ENCODE peak calls at places on chromosomes 2 and 18, in eight cellular contexts. One of them, this sample, is unnamed.

GRCh38 chr2:67650292-67651133 is 253.4 kb downstream of the ETAA1 start:
- DNase-seq in GM13976: peak
- DNase-seq in CD4-positive, CD25-positive, alpha-beta regulatory T cell: peak
- DNase-seq in HCT116: peak
- DNase-seq in mesenteric fat pad: no peak
- DNase-seq in NCI-H2029 treated with DMSO at 0.1 percent for 48 hours: no peak
- DNase-seq in germinal center: no peak
- DNase-seq in WTC11: peak
- DNase-seq in this sample: no peak

GRCh38 chr2:235495373-235496238 is 1.8 kb downstream of the AGAP1 start:
- DNase-seq in GM13976: no peak
- DNase-seq in CD4-positive, CD25-positive, alpha-beta regulatory T cell: no peak
- DNase-seq in HCT116: no peak
- DNase-seq in mesenteric fat pad: no peak
- DNase-seq in NCI-H2029 treated with DMSO at 0.1 percent for 48 hours: no peak
- DNase-seq in germinal center: no peak
- DNase-seq in WTC11: no peak
- DNase-seq in this sample: peak

GRCh38 chr18:28086530-28087172 is 90.3 kb downstream of the CDH2 start:
- DNase-seq in GM13976: no peak
- DNase-seq in CD4-positive, CD25-positive, alpha-beta regulatory T cell: no peak
- DNase-seq in HCT116: no peak
- DNase-seq in mesenteric fat pad: no peak
- DNase-seq in NCI-H2029 treated with DMSO at 0.1 percent for 48 hours: no peak
- DNase-seq in germinal center: no peak
- DNase-seq in WTC11: no peak
- DNase-seq in this sample: no peak

GRCh38 chr2:95046371-95047112 is 21.0 kb downstream of the MAL start:
- DNase-seq in GM13976: no peak
- DNase-seq in CD4-positive, CD25-positive, alpha-beta regulatory T cell: no peak
- DNase-seq in HCT116: no peak
- DNase-seq in mesenteric fat pad: no peak
- DNase-seq in NCI-H2029 treated with DMSO at 0.1 percent for 48 hours: no peak
- DNase-seq in germinal center: no peak
- DNase-seq in WTC11: no peak
- DNase-seq in this sample: no peak

GRCh38 chr18:55239764-55240163 is 280.5 kb upstream of the CCDC68 start:
- DNase-seq in GM13976: no peak
- DNase-seq in CD4-positive, CD25-positive, alpha-beta regulatory T cell: no peak
- DNase-seq in HCT116: no peak
- DNase-seq in mesenteric fat pad: no peak
- DNase-seq in NCI-H2029 treated with DMSO at 0.1 percent for 48 hours: peak
- DNase-seq in germinal center: no peak
- DNase-seq in WTC11: no peak
- DNase-seq in this sample: no peak

GRCh38 chr2:9417725-9418124 is 5.6 kb downstream of the ITGB1BP1 start:
- DNase-seq in GM13976: no peak
- DNase-seq in CD4-positive, CD25-positive, alpha-beta regulatory T cell: no peak
- DNase-seq in HCT116: no peak
- DNase-seq in mesenteric fat pad: no peak
- DNase-seq in NCI-H2029 treated with DMSO at 0.1 percent for 48 hours: peak
- DNase-seq in germinal center: no peak
- DNase-seq in WTC11: no peak
- DNase-seq in this sample: no peak

GRCh38 chr2:23988371-23988770 is 21.5 kb upstream of the MFSD2B start:
- DNase-seq in GM13976: peak
- DNase-seq in CD4-positive, CD25-positive, alpha-beta regulatory T cell: peak
- DNase-seq in HCT116: no peak
- DNase-seq in mesenteric fat pad: no peak
- DNase-seq in NCI-H2029 treated with DMSO at 0.1 percent for 48 hours: no peak
- DNase-seq in germinal center: no peak
- DNase-seq in WTC11: no peak
- DNase-seq in this sample: peak

GRCh38 chr2:150485871-150486538 is 1.5 kb downstream of the RND3 start:
- DNase-seq in GM13976: peak
- DNase-seq in CD4-positive, CD25-positive, alpha-beta regulatory T cell: no peak
- DNase-seq in HCT116: peak
- DNase-seq in mesenteric fat pad: peak
- DNase-seq in NCI-H2029 treated with DMSO at 0.1 percent for 48 hours: no peak
- DNase-seq in germinal center: no peak
- DNase-seq in WTC11: peak
- DNase-seq in this sample: peak

GRCh38 chr2:167972020-167972419 is 275.4 kb downstream of the STK39 start:
- DNase-seq in GM13976: no peak
- DNase-seq in CD4-positive, CD25-positive, alpha-beta regulatory T cell: no peak
- DNase-seq in HCT116: no peak
- DNase-seq in mesenteric fat pad: no peak
- DNase-seq in NCI-H2029 treated with DMSO at 0.1 percent for 48 hours: no peak
- DNase-seq in germinal center: no peak
- DNase-seq in WTC11: no peak
- DNase-seq in this sample: no peak

GRCh38 chr18:23281626-23282436 is 146.5 kb downstream of the CABLES1 start:
- DNase-seq in GM13976: no peak
- DNase-seq in CD4-positive, CD25-positive, alpha-beta regulatory T cell: no peak
- DNase-seq in HCT116: peak
- DNase-seq in mesenteric fat pad: no peak
- DNase-seq in NCI-H2029 treated with DMSO at 0.1 percent for 48 hours: no peak
- DNase-seq in germinal center: peak
- DNase-seq in WTC11: no peak
- DNase-seq in this sample: no peak

GRCh38 chr18:73201940-73202339 is 334.2 kb upstream of the NETO1 start:
- DNase-seq in GM13976: no peak
- DNase-seq in CD4-positive, CD25-positive, alpha-beta regulatory T cell: no peak
- DNase-seq in HCT116: no peak
- DNase-seq in mesenteric fat pad: no peak
- DNase-seq in NCI-H2029 treated with DMSO at 0.1 percent for 48 hours: no peak
- DNase-seq in germinal center: no peak
- DNase-seq in WTC11: no peak
- DNase-seq in this sample: no peak

GRCh38 chr18:10604178-10604577 is 78.4 kb downstream of the NAPG start:
- DNase-seq in GM13976: peak
- DNase-seq in CD4-positive, CD25-positive, alpha-beta regulatory T cell: no peak
- DNase-seq in HCT116: no peak
- DNase-seq in mesenteric fat pad: no peak
- DNase-seq in NCI-H2029 treated with DMSO at 0.1 percent for 48 hours: no peak
- DNase-seq in germinal center: peak
- DNase-seq in WTC11: no peak
- DNase-seq in this sample: no peak

GRCh38 chr18:32893915-32894314 is 121.1 kb upstream of the KLHL14 start:
- DNase-seq in GM13976: no peak
- DNase-seq in CD4-positive, CD25-positive, alpha-beta regulatory T cell: no peak
- DNase-seq in HCT116: no peak
- DNase-seq in mesenteric fat pad: no peak
- DNase-seq in NCI-H2029 treated with DMSO at 0.1 percent for 48 hours: no peak
- DNase-seq in germinal center: no peak
- DNase-seq in WTC11: no peak
- DNase-seq in this sample: no peak

GRCh38 chr2:222433381-222434173 is 9.2 kb downstream of the SGPP2 start:
- DNase-seq in GM13976: no peak
- DNase-seq in CD4-positive, CD25-positive, alpha-beta regulatory T cell: no peak
- DNase-seq in HCT116: no peak
- DNase-seq in mesenteric fat pad: no peak
- DNase-seq in NCI-H2029 treated with DMSO at 0.1 percent for 48 hours: peak
- DNase-seq in germinal center: peak
- DNase-seq in WTC11: peak
- DNase-seq in this sample: no peak

GRCh38 chr18:48552130-48552529 is 13.3 kb downstream of the CTIF start:
- DNase-seq in GM13976: no peak
- DNase-seq in CD4-positive, CD25-positive, alpha-beta regulatory T cell: no peak
- DNase-seq in HCT116: no peak
- DNase-seq in mesenteric fat pad: peak
- DNase-seq in NCI-H2029 treated with DMSO at 0.1 percent for 48 hours: no peak
- DNase-seq in germinal center: no peak
- DNase-seq in WTC11: no peak
- DNase-seq in this sample: no peak

GRCh38 chr18:57970356-57971095 is 73.5 kb upstream of the NEDD4L start:
- DNase-seq in GM13976: no peak
- DNase-seq in CD4-positive, CD25-positive, alpha-beta regulatory T cell: no peak
- DNase-seq in HCT116: peak
- DNase-seq in mesenteric fat pad: no peak
- DNase-seq in NCI-H2029 treated with DMSO at 0.1 percent for 48 hours: no peak
- DNase-seq in germinal center: no peak
- DNase-seq in WTC11: peak
- DNase-seq in this sample: no peak

GRCh38 chr2:22377251-22377650 is 1007.7 kb upstream of the KLHL29 start:
- DNase-seq in GM13976: no peak
- DNase-seq in CD4-positive, CD25-positive, alpha-beta regulatory T cell: no peak
- DNase-seq in HCT116: no peak
- DNase-seq in mesenteric fat pad: no peak
- DNase-seq in NCI-H2029 treated with DMSO at 0.1 percent for 48 hours: no peak
- DNase-seq in germinal center: no peak
- DNase-seq in WTC11: no peak
- DNase-seq in this sample: no peak

GRCh38 chr2:148670773-148671172 is 26.2 kb downstream of the EPC2 start:
- DNase-seq in GM13976: no peak
- DNase-seq in CD4-positive, CD25-positive, alpha-beta regulatory T cell: no peak
- DNase-seq in HCT116: no peak
- DNase-seq in mesenteric fat pad: no peak
- DNase-seq in NCI-H2029 treated with DMSO at 0.1 percent for 48 hours: no peak
- DNase-seq in germinal center: no peak
- DNase-seq in WTC11: no peak
- DNase-seq in this sample: no peak

GRCh38 chr18:3619222-3619621 is 169.2 kb downstream of the TGIF1 start:
- DNase-seq in GM13976: no peak
- DNase-seq in CD4-positive, CD25-positive, alpha-beta regulatory T cell: no peak
- DNase-seq in HCT116: no peak
- DNase-seq in mesenteric fat pad: no peak
- DNase-seq in NCI-H2029 treated with DMSO at 0.1 percent for 48 hours: no peak
- DNase-seq in germinal center: no peak
- DNase-seq in WTC11: no peak
- DNase-seq in this sample: no peak

GRCh38 chr2:76281176-76281841 is 570.6 kb upstream of the GCFC2 start:
- DNase-seq in GM13976: no peak
- DNase-seq in CD4-positive, CD25-positive, alpha-beta regulatory T cell: no peak
- DNase-seq in HCT116: no peak
- DNase-seq in mesenteric fat pad: no peak
- DNase-seq in NCI-H2029 treated with DMSO at 0.1 percent for 48 hours: no peak
- DNase-seq in germinal center: no peak
- DNase-seq in WTC11: no peak
- DNase-seq in this sample: no peak

GRCh38 chr2:72222829-72223564 is 75.3 kb upstream of the CYP26B1 start:
- DNase-seq in GM13976: no peak
- DNase-seq in CD4-positive, CD25-positive, alpha-beta regulatory T cell: no peak
- DNase-seq in HCT116: no peak
- DNase-seq in mesenteric fat pad: no peak
- DNase-seq in NCI-H2029 treated with DMSO at 0.1 percent for 48 hours: no peak
- DNase-seq in germinal center: no peak
- DNase-seq in WTC11: no peak
- DNase-seq in this sample: no peak

GRCh38 chr2:64958556-64958955 is 30.6 kb upstream of the SLC1A4 start:
- DNase-seq in GM13976: no peak
- DNase-seq in CD4-positive, CD25-positive, alpha-beta regulatory T cell: no peak
- DNase-seq in HCT116: no peak
- DNase-seq in mesenteric fat pad: no peak
- DNase-seq in NCI-H2029 treated with DMSO at 0.1 percent for 48 hours: no peak
- DNase-seq in germinal center: no peak
- DNase-seq in WTC11: no peak
- DNase-seq in this sample: no peak

GRCh38 chr2:47344890-47345583 is 57.9 kb upstream of the MSH2 start:
- DNase-seq in GM13976: no peak
- DNase-seq in CD4-positive, CD25-positive, alpha-beta regulatory T cell: no peak
- DNase-seq in HCT116: peak
- DNase-seq in mesenteric fat pad: no peak
- DNase-seq in NCI-H2029 treated with DMSO at 0.1 percent for 48 hours: peak
- DNase-seq in germinal center: no peak
- DNase-seq in WTC11: peak
- DNase-seq in this sample: no peak

GRCh38 chr2:217916504-217917254 is 86.1 kb downstream of the TNS1 start:
- DNase-seq in GM13976: no peak
- DNase-seq in CD4-positive, CD25-positive, alpha-beta regulatory T cell: no peak
- DNase-seq in HCT116: no peak
- DNase-seq in mesenteric fat pad: no peak
- DNase-seq in NCI-H2029 treated with DMSO at 0.1 percent for 48 hours: no peak
- DNase-seq in germinal center: no peak
- DNase-seq in WTC11: no peak
- DNase-seq in this sample: no peak

This sample was measured in MM.1S.